ENCODE peak calls at places on chromosome 5, in six cellular contexts. J is activated naive CD8-positive, alpha-beta T cell treated with anti-CD3 and anti-CD28 coated beads, Interleukin-2, amount 50 U/mL, for 24 hours; O is stimulated activated effector memory CD8-positive, alpha-beta T cell treated with anti-CD3 and anti-CD28 coated beads, Interleukin-12 subunit alpha, Interleukin-12 subunit beta, amount 100 ng/mL, for 72 hours; P is CD4-positive, alpha-beta T cell; M is activated CD4-positive, CD25-positive, alpha-beta regulatory T cell treated with anti-CD3 and anti-CD28 coated beads, Interleukin-2, amount 50 U/mL, for 16 hours; F is Caki2. W is an unnamed sample.

GRCh38 chr5:106875591-106876297 is 795.0 kb downstream of the EFNA5 start:
- DNase-seq in J (peak), O (no peak), P (no peak), M (no peak), F (no peak), W (peak)

GRCh38 chr5:4866131-4866659 is 273.9 kb upstream of the ADAMTS16 start:
- DNase-seq in J (no peak), O (no peak), P (no peak), M (no peak), F (no peak), W (no peak)

GRCh38 chr5:161094411-161094810 is 242.4 kb upstream of the ATP10B start:
- DNase-seq in J (no peak), O (no peak), P (no peak), M (no peak), F (no peak), W (no peak)

GRCh38 chr5:20833081-20833627 is 845.2 kb upstream of the CDH18 start:
- DNase-seq in J (no peak), O (no peak), P (no peak), M (no peak), F (no peak), W (no peak)

GRCh38 chr5:130963798-130964197 is 201.3 kb downstream of the HINT1 start:
- DNase-seq in J (no peak), O (no peak), P (no peak), M (no peak), F (no peak), W (no peak)

GRCh38 chr5:154265197-154265578 is 74.7 kb downstream of the GALNT10 start:
- DNase-seq in J (no peak), O (no peak), P (no peak), M (no peak), F (no peak), W (no peak)

GRCh38 chr5:45262061-45262590 is 434.1 kb downstream of the HCN1 start:
- DNase-seq in J (no peak), O (no peak), P (no peak), M (no peak), F (no peak), W (no peak)

GRCh38 chr5:105695916-105696315 is 1974.8 kb downstream of the EFNA5 start:
- DNase-seq in J (no peak), O (no peak), P (no peak), M (no peak), F (no peak), W (no peak)

GRCh38 chr5:172498431-172499129 is 44.3 kb upstream of the SH3PXD2B start:
- DNase-seq in J (no peak), O (no peak), P (no peak), M (no peak), F (no peak), W (no peak)